ENCODE peak calls at places on chromosomes 5 and 9, in seven cellular contexts. G is HCT116; O is GM12878; M is OCI-LY7; K is CD8-positive, alpha-beta T cell; Y is cardiac muscle cell; E is RWPE2. V is an unnamed sample.

GRCh38 chr9:93094294-93095204 is 1.5 kb upstream of the CARD19 start:
- DNase-seq in O (no peak), G (no peak), M (peak; percentile 79), Y (peak; percentile 28), E (peak; percentile 46), K (no peak), V (no peak)

GRCh38 chr5:107523019-107523680 is 147.6 kb downstream of the EFNA5 start:
- DNase-seq in K (no peak), E (no peak), Y (no peak), O (no peak), M (no peak), G (no peak), V (no peak)

GRCh38 chr5:57221049-57221568 is 47.2 kb downstream of the GPBP1 start:
- DNase-seq in E (no peak), O (peak; percentile 42), G (peak; percentile 35), Y (peak; percentile 63), M (peak; percentile 68), K (peak; percentile 51), V (no peak)

GRCh38 chr5:150066901-150067396 is 19.4 kb downstream of the CSF1R start:
- DNase-seq in E (peak; percentile 42), Y (no peak), M (no peak), G (no peak), K (no peak), O (no peak), V (no peak)

GRCh38 chr9:81664638-81665513 is 24.5 kb downstream of the TLE1 start:
- DNase-seq in K (no peak), E (no peak), O (no peak), M (peak; percentile 48), Y (no peak), G (no peak), V (no peak)

GRCh38 chr5:91091471-91092234 is 291.5 kb downstream of the ARRDC3 start:
- DNase-seq in O (no peak), G (no peak), K (no peak), E (no peak), M (no peak), Y (no peak), V (no peak)

GRCh38 chr9:95477441-95477840 is 39.3 kb downstream of the PTCH1 start:
- DNase-seq in E (no peak), K (no peak), O (no peak), G (no peak), M (no peak), Y (no peak), V (no peak)

GRCh38 chr5:173864126-173865075 is 23.7 kb upstream of the CPEB4 start:
- DNase-seq in E (no peak), G (no peak), Y (no peak), K (no peak), O (no peak), M (no peak), V (no peak)

GRCh38 chr5:149831492-149831891 is 101.4 kb downstream of the PPARGC1B start:
- DNase-seq in E (no peak), Y (no peak), O (peak; percentile 69), K (no peak), M (no peak), G (no peak), V (no peak)

GRCh38 chr5:139141841-139142240 is 56.3 kb downstream of the SIL1 start:
- DNase-seq in O (no peak), K (no peak), M (no peak), Y (no peak), E (no peak), G (peak; percentile 1), V (no peak)

GRCh38 chr9:113912816-113913215 is 36.7 kb downstream of the ZNF618 start:
- DNase-seq in M (no peak), Y (peak; percentile 30), E (no peak), K (no peak), G (no peak), O (no peak), V (peak; percentile 21)

GRCh38 chr5:57307516-57307915 is 133.7 kb downstream of the GPBP1 start:
- DNase-seq in G (no peak), Y (no peak), K (no peak), O (no peak), M (no peak), E (no peak), V (no peak)

GRCh38 chr5:171397599-171397998 is 9.9 kb downstream of the NPM1 start:
- DNase-seq in M (no peak), O (no peak), Y (no peak), E (no peak), K (no peak), G (no peak), V (no peak)

GRCh38 chr5:138752951-138753793 is at the start of gene CTNNA1:
- DNase-seq in Y (peak; percentile 81), E (peak; percentile 90), K (peak; percentile 56), M (peak; percentile 70), O (no peak), G (peak; percentile 71), V (peak; percentile 75)

GRCh38 chr9:134864821-134865190 is 15.8 kb upstream of the FCN2 start:
- DNase-seq in E (no peak), K (no peak), Y (no peak), G (no peak), O (no peak), M (no peak), V (no peak)

GRCh38 chr5:143217804-143218160 is 185.7 kb downstream of the NR3C1 start:
- DNase-seq in G (no peak), Y (no peak), O (peak; percentile 68), M (no peak), K (no peak), E (no peak), V (no peak)

GRCh38 chr5:24788829-24789509 is 144.2 kb upstream of the CDH10 start:
- DNase-seq in O (no peak), Y (no peak), M (no peak), G (no peak), K (no peak), E (no peak), V (no peak)

GRCh38 chr9:111852291-111852690 is 44.3 kb upstream of the UGCG start:
- DNase-seq in G (no peak), K (no peak), M (no peak), Y (no peak), O (no peak), E (no peak), V (no peak)

GRCh38 chr5:39100851-39101396 is 26.7 kb upstream of the RICTOR start:
- DNase-seq in O (no peak), G (no peak), M (no peak), Y (no peak), K (no peak), E (peak; percentile 93), V (no peak)

GRCh38 chr9:36899406-36899805 is 134.7 kb downstream of the PAX5 start:
- DNase-seq in E (no peak), Y (no peak), K (no peak), M (no peak), O (no peak), G (no peak), V (no peak)

GRCh38 chr9:36900136-36900855 is 133.8 kb downstream of the PAX5 start:
- DNase-seq in G (no peak), Y (no peak), O (no peak), K (no peak), M (no peak), E (no peak), V (no peak)

GRCh38 chr9:36897019-36897418 is 137.0 kb downstream of the PAX5 start:
- DNase-seq in E (no peak), G (no peak), K (no peak), M (no peak), O (no peak), Y (no peak), V (no peak)

GRCh38 chr9:36897476-36897875 is 136.6 kb downstream of the PAX5 start:
- DNase-seq in Y (no peak), O (no peak), M (no peak), K (no peak), E (no peak), G (no peak), V (no peak)

GRCh38 chr9:36898621-36899020 is 135.4 kb downstream of the PAX5 start:
- DNase-seq in O (no peak), K (no peak), Y (no peak), G (no peak), M (no peak), E (no peak), V (no peak)
- TF ChIP-seq CTCF in O (no peak), K (no peak), Y (no peak), G (no peak), M (no peak), E (no peak), V (no peak)

GRCh38 chr5:52892242-52892878 is 96.8 kb upstream of the ITGA2 start:
- DNase-seq in Y (no peak), E (no peak), M (no peak), O (no peak), K (no peak), G (no peak), V (no peak)
- H3K4me3 ChIP-seq in Y (no peak overlapping the region), E (no peak overlapping the region), M (no peak overlapping the region), O (no peak overlapping the region), K (no peak overlapping the region), G (no peak overlapping the region), V (no peak overlapping the region)

GRCh38 chr5:123808841-123809240 is 296.9 kb downstream of the CSNK1G3 start:
- DNase-seq in O (no peak), Y (no peak), K (no peak), E (no peak), G (no peak), M (no peak), V (no peak)

GRCh38 chr5:123805300-123805699 is 293.3 kb downstream of the CSNK1G3 start:
- DNase-seq in Y (no peak), O (no peak), M (no peak), K (no peak), E (no peak), G (no peak), V (no peak)

GRCh38 chr5:123809594-123810172 is 297.7 kb downstream of the CSNK1G3 start:
- DNase-seq in M (peak; percentile 19), Y (peak; percentile 59), K (no peak), E (no peak), G (no peak), O (no peak), V (peak; percentile 19)

GRCh38 chr5:123807177-123807900 is 295.4 kb downstream of the CSNK1G3 start:
- DNase-seq in M (no peak), E (no peak), O (no peak), K (no peak), Y (peak; percentile 75), G (no peak), V (no peak)

GRCh38 chr5:123806644-123807043 is 294.7 kb downstream of the CSNK1G3 start:
- DNase-seq in K (no peak), O (no peak), E (no peak), M (no peak), G (no peak), Y (no peak), V (no peak)
- H3K4me1 ChIP-seq in K (no peaks in the 10 kb centered on the region), O (no peaks in the 10 kb centered on the region), E (no peaks in the 10 kb centered on the region), M (peaks cover 19% of the 10 kb centered on the region), G (no peaks in the 10 kb centered on the region), Y (peaks cover 52% of the 10 kb centered on the region), V (no peaks in the 10 kb centered on the region)

DNA sequence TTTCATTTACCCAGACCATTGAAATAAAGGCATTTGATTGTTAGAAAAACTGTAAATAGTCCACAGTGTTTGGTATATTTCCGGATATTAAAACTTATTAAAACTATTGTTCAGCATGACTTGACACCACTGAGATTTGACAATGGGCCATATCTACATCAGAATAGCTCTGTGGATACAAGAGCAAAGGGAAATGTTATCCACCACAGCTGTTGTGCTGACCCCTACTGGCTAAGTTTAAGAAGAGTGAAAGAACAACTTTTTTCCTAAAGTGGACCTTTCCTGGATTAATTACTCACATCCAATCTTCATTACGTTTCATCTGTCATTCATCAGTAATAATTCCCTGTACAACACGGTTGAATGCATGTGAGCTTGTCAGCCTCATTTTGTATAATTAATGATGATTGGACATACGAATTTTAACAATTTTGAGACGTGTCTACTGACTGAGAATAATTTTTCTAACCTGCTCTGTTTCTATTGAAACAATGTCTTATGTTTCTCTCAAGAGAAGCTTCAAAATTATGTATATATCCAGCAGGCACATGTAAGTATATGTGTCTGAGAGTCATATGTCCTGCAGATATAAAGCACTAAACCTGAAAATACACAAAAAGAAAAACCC is 1952.5 kb downstream of the MAT2B start:
- DNase-seq in Y (peak; percentile 62), G (no peak), M (peak; percentile 1), K (no peak), O (no peak), E (no peak), V (peak; percentile 33)
- TF ChIP-seq CTCF in Y (peak; percentile 61), G (no peak), M (peak; percentile 74), K (no peak), O (peak; percentile 44), E (peak; percentile 90), V (peak; percentile 85)

V was measured in BE2C.